ENCODE peak calls at places on chromosomes 11 and 22, in four cellular contexts. One of them, this sample, is unnamed. For H3K4me1, the result is how much of the 10 kb centered on the place peaks cover.

GRCh38 chr22:37079668-37080171 is 28.2 kb downstream of the KCTD17 start:
- DNase-seq in IMR-90: peak
- DNase-seq in H9: no peak
- DNase-seq in neuronal stem cell: no peak
- DNase-seq in this sample: peak

GRCh38 chr11:8959546-8960166 is 4.6 kb downstream of the TMEM9B start:
- DNase-seq in IMR-90: peak
- DNase-seq in neuronal stem cell: peak
- DNase-seq in H9: peak
- DNase-seq in this sample: peak

GRCh38 chr11:66115638-66116410 is 45.8 kb downstream of the PACS1 start:
- DNase-seq in H9: no peak
- DNase-seq in IMR-90: peak
- DNase-seq in neuronal stem cell: no peak
- DNase-seq in this sample: peak

GRCh38 chr11:57474017-57474750 is 13.9 kb downstream of the RTN4RL2 start:
- DNase-seq in IMR-90: peak
- DNase-seq in H9: no peak
- DNase-seq in neuronal stem cell: no peak
- DNase-seq in this sample: no peak

GRCh38 chr11:26483101-26483500 is 89.0 kb downstream of the MUC15 start:
- DNase-seq in IMR-90: no peak
- DNase-seq in neuronal stem cell: no peak
- DNase-seq in H9: no peak
- DNase-seq in this sample: no peak

GRCh38 chr11:115501895-115502589 is 2.2 kb downstream of the CADM1 start:
- DNase-seq in IMR-90: peak
- DNase-seq in H9: no peak
- DNase-seq in neuronal stem cell: peak
- DNase-seq in this sample: peak

GRCh38 chr11:112526699-112527410 is 266.2 kb upstream of the PLET1 start:
- DNase-seq in IMR-90: no peak
- DNase-seq in neuronal stem cell: no peak
- DNase-seq in H9: no peak
- DNase-seq in this sample: peak

GRCh38 chr22:31748490-31748889 is 1.4 kb downstream of the PRR14L start:
- DNase-seq in IMR-90: no peak
- DNase-seq in H9: no peak
- DNase-seq in neuronal stem cell: no peak
- DNase-seq in this sample: no peak

GRCh38 chr11:40292636-40293585 is 1166.5 kb downstream of the LRRC4C start:
- DNase-seq in H9: no peak
- DNase-seq in IMR-90: no peak
- DNase-seq in neuronal stem cell: no peak
- DNase-seq in this sample: peak

GRCh38 chr11:78429667-78430066 is 12.0 kb upstream of the GAB2 start:
- DNase-seq in H9: no peak
- DNase-seq in IMR-90: no peak
- DNase-seq in neuronal stem cell: no peak
- DNase-seq in this sample: no peak

GRCh38 chr22:20412474-20413216 is 18.7 kb downstream of the ZNF74 start:
- DNase-seq in H9: no peak
- DNase-seq in IMR-90: no peak
- DNase-seq in neuronal stem cell: no peak
- DNase-seq in this sample: no peak

GRCh38 chr11:69212121-69213110 is 56.7 kb downstream of the SMIM38 start:
- DNase-seq in IMR-90: no peak
- DNase-seq in neuronal stem cell: no peak
- DNase-seq in H9: peak
- DNase-seq in this sample: no peak

GRCh38 chr22:46612904-46613605 is 7.1 kb upstream of the GRAMD4 start:
- DNase-seq in H9: no peak
- DNase-seq in IMR-90: no peak
- DNase-seq in neuronal stem cell: no peak
- DNase-seq in this sample: peak

GRCh38 chr11:17528181-17528691 is 16.0 kb downstream of the USH1C start:
- DNase-seq in IMR-90: peak
- DNase-seq in neuronal stem cell: no peak
- DNase-seq in H9: peak
- DNase-seq in this sample: peak

GRCh38 chr22:47111626-47112373 is 349.4 kb downstream of the TBC1D22A start:
- DNase-seq in IMR-90: no peak
- DNase-seq in neuronal stem cell: no peak
- DNase-seq in H9: peak
- DNase-seq in this sample: no peak

GRCh38 chr11:28833670-28834069 is 725.5 kb downstream of the METTL15 start:
- DNase-seq in IMR-90: peak
- DNase-seq in H9: no peak
- DNase-seq in neuronal stem cell: no peak
- DNase-seq in this sample: peak

GRCh38 chr22:36385491-36386350 is 2.0 kb downstream of the MYH9 start:
- DNase-seq in IMR-90: no peak
- DNase-seq in H9: no peak
- DNase-seq in neuronal stem cell: no peak
- DNase-seq in this sample: peak

GRCh38 chr11:8218409-8218808 is 45.3 kb downstream of the LMO1 start:
- DNase-seq in IMR-90: no peak
- DNase-seq in neuronal stem cell: no peak
- DNase-seq in H9: no peak
- DNase-seq in this sample: no peak

GRCh38 chr11:48020092-48020755 is 39.9 kb downstream of the PTPRJ start:
- DNase-seq in neuronal stem cell: no peak
- DNase-seq in IMR-90: no peak
- DNase-seq in H9: no peak
- DNase-seq in this sample: no peak

GRCh38 chr22:28547132-28547842 is 132.4 kb downstream of the TTC28 start:
- DNase-seq in H9: no peak
- DNase-seq in IMR-90: peak
- DNase-seq in neuronal stem cell: no peak
- DNase-seq in this sample: peak

GRCh38 chr22:42717197-42717967 is 3.3 kb downstream of the A4GALT start:
- DNase-seq in IMR-90: no peak
- DNase-seq in H9: peak
- DNase-seq in neuronal stem cell: no peak
- DNase-seq in this sample: peak

GRCh38 chr11:18676803-18677202 is 21.8 kb upstream of the TMEM86A start:
- DNase-seq in H9: no peak
- DNase-seq in IMR-90: no peak
- DNase-seq in neuronal stem cell: no peak
- DNase-seq in this sample: no peak

GRCh38 chr11:40722179-40722795 is 737.2 kb downstream of the LRRC4C start:
- DNase-seq in neuronal stem cell: peak
- DNase-seq in H9: peak
- DNase-seq in IMR-90: peak
- DNase-seq in this sample: peak

GRCh38 chr11:126332221-126332711 is 23.2 kb upstream of the ST3GAL4 start:
- DNase-seq in neuronal stem cell: no peak
- DNase-seq in IMR-90: peak
- DNase-seq in H9: no peak
- DNase-seq in this sample: peak

GRCh38 chr11:69253028-69253427 is 40.9 kb upstream of the MYEOV start:
- DNase-seq in neuronal stem cell: no peak
- DNase-seq in H9: no peak
- DNase-seq in IMR-90: peak
- DNase-seq in this sample: peak

GRCh38 chr11:85347291-85347690 is 279.9 kb downstream of the DLG2 start:
- DNase-seq in neuronal stem cell: no peak
- DNase-seq in H9: no peak
- DNase-seq in IMR-90: no peak
- DNase-seq in this sample: no peak

GRCh38 chr11:19849107-19849789 is 136.6 kb downstream of the NAV2 start:
- DNase-seq in IMR-90: peak
- DNase-seq in neuronal stem cell: no peak
- DNase-seq in H9: no peak
- DNase-seq in this sample: no peak

GRCh38 chr11:93519179-93519578 is 24.0 kb downstream of the SMCO4 start:
- DNase-seq in H9: no peak
- DNase-seq in IMR-90: no peak
- DNase-seq in neuronal stem cell: no peak
- DNase-seq in this sample: no peak

DNA sequence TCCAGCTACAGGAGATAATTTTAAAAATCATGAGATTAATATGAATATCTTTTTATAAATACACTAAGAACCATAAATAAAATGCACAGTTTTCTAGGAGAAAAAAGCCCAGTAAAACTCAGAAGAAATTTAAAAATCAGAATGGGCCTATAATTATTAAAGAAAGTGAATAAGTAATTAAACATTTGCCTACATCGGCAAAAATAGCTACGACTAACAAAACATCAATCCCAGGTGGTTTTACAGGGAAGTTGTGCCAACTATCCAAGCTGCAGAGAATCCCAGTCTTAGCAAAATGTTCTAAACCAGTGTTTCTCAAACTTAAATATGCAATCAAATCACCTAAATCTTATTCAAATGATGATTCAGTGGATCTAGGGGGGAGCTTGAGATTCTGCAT is 180.0 kb downstream of the TRIM29 start:
- DNase-seq in IMR-90: no peak
- DNase-seq in H9: no peak
- DNase-seq in neuronal stem cell: no peak
- DNase-seq in this sample: no peak
- H3K4me1 ChIP-seq in IMR-90: under half
- H3K4me1 ChIP-seq in H9: under half
- H3K4me1 ChIP-seq in neuronal stem cell: under half
- H3K4me1 ChIP-seq in this sample: under half

GRCh38 chr11:504994-505344 is 2.1 kb downstream of the RNH1 start:
- DNase-seq in H9: no peak
- DNase-seq in neuronal stem cell: no peak
- DNase-seq in IMR-90: no peak
- DNase-seq in this sample: no peak

GRCh38 chr11:506238-506949 is 648 bp downstream of the RNH1 start:
- DNase-seq in H9: peak
- DNase-seq in neuronal stem cell: no peak
- DNase-seq in IMR-90: peak
- DNase-seq in this sample: peak

GRCh38 chr11:508956-509355 is 1.9 kb upstream of the RNH1 start:
- DNase-seq in H9: no peak
- DNase-seq in neuronal stem cell: no peak
- DNase-seq in IMR-90: no peak
- DNase-seq in this sample: no peak

GRCh38 chr11:507727-508515 is 879 bp upstream of the RNH1 start:
- DNase-seq in neuronal stem cell: no peak
- DNase-seq in IMR-90: no peak
- DNase-seq in H9: no peak
- DNase-seq in this sample: peak

DNA sequence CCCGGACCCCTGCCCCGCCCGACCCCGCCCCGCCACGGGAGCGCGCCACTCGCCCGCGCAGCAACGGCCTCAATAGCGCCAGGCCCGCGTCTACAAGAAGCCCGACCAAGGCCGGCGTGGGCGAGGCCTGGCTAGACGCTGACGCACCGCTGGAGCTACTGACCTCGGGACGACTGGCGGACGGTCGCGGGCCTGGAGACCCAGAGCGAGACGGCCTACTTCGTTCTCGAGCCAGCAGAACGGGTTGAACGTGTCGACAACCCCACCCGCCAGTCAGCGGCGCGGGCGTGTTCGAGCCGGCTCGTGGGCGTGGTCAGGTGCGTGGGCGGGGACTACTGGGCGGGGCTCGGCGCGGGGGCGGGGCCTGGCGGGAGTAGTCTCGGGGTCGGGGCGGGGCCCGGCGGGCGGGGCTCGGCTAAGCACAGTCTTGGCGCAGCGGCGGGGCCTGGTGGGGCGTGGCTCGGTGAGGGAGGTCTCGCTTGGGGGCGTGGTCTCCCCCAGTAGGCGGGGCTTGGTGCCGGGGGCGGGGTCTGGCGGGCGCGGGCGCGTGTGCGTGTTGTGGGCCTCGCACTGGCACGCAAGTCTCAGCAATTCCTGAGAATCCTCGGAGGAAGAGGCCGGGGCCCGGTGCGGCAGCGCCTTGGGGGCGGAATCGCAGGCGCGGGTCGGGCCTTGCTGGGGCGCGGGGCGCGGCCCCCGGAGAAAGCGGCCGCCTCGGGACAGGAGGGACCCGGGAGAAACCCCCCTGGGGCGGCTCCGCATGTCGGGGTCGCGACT is at the start of gene RNH1:
- DNase-seq in neuronal stem cell: peak
- DNase-seq in IMR-90: peak
- DNase-seq in H9: peak
- DNase-seq in this sample: peak
- H4K8ac ChIP-seq in neuronal stem cell: peak
- H4K8ac ChIP-seq in IMR-90: peak
- H4K8ac ChIP-seq in H9: no peak
- H4K8ac ChIP-seq in this sample: peak

DNA sequence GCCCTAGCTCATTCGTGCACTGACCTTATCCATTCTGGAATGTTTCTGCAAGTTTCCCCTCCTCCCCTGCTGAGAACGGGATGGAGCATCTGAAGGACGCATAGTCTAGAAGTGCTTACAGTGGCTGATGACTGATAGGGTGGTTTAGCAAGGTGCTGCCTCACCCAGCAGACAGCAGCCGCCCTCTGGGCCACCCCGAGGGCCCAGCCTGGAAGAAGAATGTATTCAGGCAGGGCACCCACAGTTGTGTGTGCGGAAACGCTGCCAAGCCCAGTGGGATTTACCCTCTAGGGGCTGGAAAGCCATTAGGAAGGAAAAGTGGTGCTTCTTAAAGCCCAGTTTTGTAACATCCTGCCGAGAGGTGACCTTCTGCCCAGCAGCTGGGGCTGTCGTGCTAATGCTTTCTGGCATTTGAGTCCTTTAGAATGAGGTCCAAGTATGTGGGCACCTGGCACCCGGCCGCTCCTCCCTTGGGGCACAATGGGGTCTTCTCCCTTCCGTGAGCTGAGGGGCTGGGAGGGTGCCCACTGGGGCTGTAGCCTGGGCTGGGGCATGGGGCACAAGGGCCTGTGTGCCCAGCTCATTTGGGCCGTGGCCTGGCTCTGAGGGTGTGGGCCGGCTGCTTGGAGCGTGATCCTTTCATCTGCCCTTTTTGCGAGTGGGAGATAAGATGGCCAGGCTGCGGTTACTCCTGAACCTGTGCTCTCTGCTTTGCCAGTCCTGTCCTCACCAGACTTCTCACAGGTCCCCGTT is 14.4 kb downstream of the FBLN1 start:
- DNase-seq in H9: no peak
- DNase-seq in IMR-90: peak
- DNase-seq in neuronal stem cell: no peak
- DNase-seq in this sample: peak
- H4K91ac ChIP-seq in H9: no peak
- H4K91ac ChIP-seq in IMR-90: no peak
- H4K91ac ChIP-seq in neuronal stem cell: no peak
- H4K91ac ChIP-seq in this sample: no peak

GRCh38 chr11:73186294-73186850 is 31.7 kb upstream of the P2RY2 start:
- DNase-seq in IMR-90: no peak
- DNase-seq in neuronal stem cell: no peak
- DNase-seq in H9: no peak
- DNase-seq in this sample: no peak

GRCh38 chr11:73184953-73185671 is 33.0 kb upstream of the P2RY2 start:
- DNase-seq in neuronal stem cell: peak
- DNase-seq in IMR-90: peak
- DNase-seq in H9: peak
- DNase-seq in this sample: peak

GRCh38 chr11:73187854-73188253 is 30.2 kb upstream of the P2RY2 start:
- DNase-seq in H9: peak
- DNase-seq in neuronal stem cell: no peak
- DNase-seq in IMR-90: no peak
- DNase-seq in this sample: no peak

GRCh38 chr11:73186886-73187285 is 31.2 kb upstream of the P2RY2 start:
- DNase-seq in neuronal stem cell: no peak
- DNase-seq in IMR-90: no peak
- DNase-seq in H9: no peak
- DNase-seq in this sample: no peak

GRCh38 chr11:73185680-73186293 is 32.3 kb upstream of the P2RY2 start:
- DNase-seq in IMR-90: peak
- DNase-seq in neuronal stem cell: no peak
- DNase-seq in H9: no peak
- DNase-seq in this sample: peak
- H3K4me1 ChIP-seq in IMR-90: under half
- H3K4me1 ChIP-seq in neuronal stem cell: under half
- H3K4me1 ChIP-seq in H9: under half
- H3K4me1 ChIP-seq in this sample: under half